ENCODE peak calls at places on chromosome 18, in four cellular contexts. One of them, this sample, is unnamed.

GRCh38 chr18:72941001-72941400 is 73.2 kb upstream of the NETO1 start:
- DNase-seq in K562: no peak
- DNase-seq in AML-193: no peak
- DNase-seq in fibroblast of the conjunctiva: no peak
- DNase-seq in this sample: no peak

GRCh38 chr18:2903006-2903405 is 56.2 kb downstream of the EMILIN2 start:
- DNase-seq in fibroblast of the conjunctiva: peak
- DNase-seq in AML-193: no peak
- DNase-seq in K562: no peak
- DNase-seq in this sample: peak

GRCh38 chr18:11761553-11761952 is 72.5 kb downstream of the GNAL start:
- DNase-seq in AML-193: no peak
- DNase-seq in K562: peak
- DNase-seq in fibroblast of the conjunctiva: no peak
- DNase-seq in this sample: no peak

GRCh38 chr18:7600036-7600435 is 32.9 kb downstream of the PTPRM start:
- DNase-seq in K562: no peak
- DNase-seq in AML-193: no peak
- DNase-seq in fibroblast of the conjunctiva: no peak
- DNase-seq in this sample: no peak

GRCh38 chr18:36718705-36719328 is 110.0 kb downstream of the TPGS2 start:
- DNase-seq in AML-193: no peak
- DNase-seq in fibroblast of the conjunctiva: no peak
- DNase-seq in K562: no peak
- DNase-seq in this sample: no peak

GRCh38 chr18:64720781-64721464 is 572.0 kb upstream of the LINC00305 start:
- DNase-seq in fibroblast of the conjunctiva: no peak
- DNase-seq in K562: no peak
- DNase-seq in AML-193: no peak
- DNase-seq in this sample: no peak

GRCh38 chr18:9901377-9901776 is 12.4 kb upstream of the VAPA start:
- DNase-seq in K562: no peak
- DNase-seq in fibroblast of the conjunctiva: no peak
- DNase-seq in AML-193: no peak
- DNase-seq in this sample: no peak

GRCh38 chr18:74204543-74205152 is 56.3 kb downstream of the TIMM21 start:
- DNase-seq in AML-193: no peak
- DNase-seq in fibroblast of the conjunctiva: no peak
- DNase-seq in K562: no peak
- DNase-seq in this sample: no peak

GRCh38 chr18:23135679-23136325 is 517 bp downstream of the CABLES1 start:
- DNase-seq in fibroblast of the conjunctiva: no peak
- DNase-seq in AML-193: no peak
- DNase-seq in K562: no peak
- DNase-seq in this sample: peak

GRCh38 chr18:44793186-44793585 is 112.5 kb downstream of the SETBP1 start:
- DNase-seq in AML-193: no peak
- DNase-seq in fibroblast of the conjunctiva: no peak
- DNase-seq in K562: no peak
- DNase-seq in this sample: no peak

GRCh38 chr18:63213331-63213900 is 106.2 kb downstream of the BCL2 start:
- DNase-seq in fibroblast of the conjunctiva: peak
- DNase-seq in K562: no peak
- DNase-seq in AML-193: no peak
- DNase-seq in this sample: no peak

GRCh38 chr18:74623047-74623816 is 25.6 kb downstream of the ZNF407 start:
- DNase-seq in AML-193: no peak
- DNase-seq in fibroblast of the conjunctiva: no peak
- DNase-seq in K562: no peak
- DNase-seq in this sample: peak

GRCh38 chr18:11960743-11961380 is 20.4 kb upstream of the IMPA2 start:
- DNase-seq in K562: peak
- DNase-seq in fibroblast of the conjunctiva: no peak
- DNase-seq in AML-193: no peak
- DNase-seq in this sample: no peak